ENCODE peak calls at places on chromosomes 12 and 14, in six cellular contexts. One of them, this sample, is unnamed.

GRCh38 chr12:1318327-1319031 is 275.9 kb downstream of the FBXL14 start:
- DNase-seq in PC-9: no peak
- DNase-seq in ovary: no peak
- DNase-seq in GM23338: peak; percentile 48
- DNase-seq in mammary epithelial cell: peak; percentile 52
- DNase-seq in left lung: peak; percentile 52
- DNase-seq in this sample: peak; percentile 22

GRCh38 chr14:60815371-60815770 is 80.8 kb downstream of the MNAT1 start:
- DNase-seq in PC-9: no peak
- DNase-seq in ovary: no peak
- DNase-seq in left lung: no peak
- DNase-seq in mammary epithelial cell: no peak
- DNase-seq in GM23338: no peak
- DNase-seq in this sample: no peak

GRCh38 chr14:64069634-64070359 is 217.0 kb downstream of the SYNE2 start:
- DNase-seq in PC-9: no peak
- DNase-seq in ovary: no peak
- DNase-seq in mammary epithelial cell: no peak
- DNase-seq in GM23338: no peak
- DNase-seq in left lung: no peak
- DNase-seq in this sample: no peak

GRCh38 chr12:79725987-79726386 is 35.2 kb upstream of the PAWR start:
- DNase-seq in ovary: no peak
- DNase-seq in GM23338: no peak
- DNase-seq in mammary epithelial cell: peak; percentile 86
- DNase-seq in PC-9: no peak
- DNase-seq in left lung: no peak
- DNase-seq in this sample: peak; percentile 95

GRCh38 chr12:27198036-27198435 is 46.0 kb upstream of the STK38L start:
- DNase-seq in GM23338: peak; percentile 8
- DNase-seq in left lung: no peak
- DNase-seq in PC-9: no peak
- DNase-seq in mammary epithelial cell: no peak
- DNase-seq in ovary: no peak
- DNase-seq in this sample: no peak

GRCh38 chr12:90337018-90337417 is 618.0 kb downstream of the CCER1 start:
- DNase-seq in ovary: no peak
- DNase-seq in GM23338: no peak
- DNase-seq in left lung: no peak
- DNase-seq in PC-9: no peak
- DNase-seq in mammary epithelial cell: no peak
- DNase-seq in this sample: no peak

GRCh38 chr12:50017653-50018052 is 7.6 kb downstream of the RACGAP1 start:
- DNase-seq in left lung: no peak
- DNase-seq in ovary: no peak
- DNase-seq in mammary epithelial cell: no peak
- DNase-seq in GM23338: no peak
- DNase-seq in PC-9: no peak
- DNase-seq in this sample: no peak

GRCh38 chr14:34693228-34693939 is 21.0 kb downstream of the CFL2 start:
- DNase-seq in ovary: peak; percentile 37
- DNase-seq in GM23338: peak; percentile 91
- DNase-seq in PC-9: peak; percentile 67
- DNase-seq in mammary epithelial cell: peak; percentile 47
- DNase-seq in left lung: peak; percentile 42
- DNase-seq in this sample: no peak

GRCh38 chr12:26125451-26126339 is 858 bp upstream of the BHLHE41 start:
- DNase-seq in mammary epithelial cell: peak; percentile 98
- DNase-seq in PC-9: peak; percentile 92
- DNase-seq in ovary: peak; percentile 77
- DNase-seq in GM23338: peak; percentile 82
- DNase-seq in left lung: peak; percentile 75
- DNase-seq in this sample: peak; percentile 82

GRCh38 chr14:92409069-92409468 is 86.1 kb downstream of the SLC24A4 start:
- DNase-seq in left lung: no peak
- DNase-seq in PC-9: no peak
- DNase-seq in ovary: no peak
- DNase-seq in GM23338: no peak
- DNase-seq in mammary epithelial cell: no peak
- DNase-seq in this sample: no peak

GRCh38 chr12:109583733-109584132 is 10.1 kb downstream of the MVK start:
- DNase-seq in PC-9: no peak
- DNase-seq in GM23338: no peak
- DNase-seq in mammary epithelial cell: no peak
- DNase-seq in ovary: no peak
- DNase-seq in left lung: no peak
- DNase-seq in this sample: no peak

GRCh38 chr12:117671734-117672133 is 297.1 kb downstream of the KSR2 start:
- DNase-seq in ovary: no peak
- DNase-seq in mammary epithelial cell: no peak
- DNase-seq in PC-9: peak; percentile 21
- DNase-seq in left lung: no peak
- DNase-seq in GM23338: peak; percentile 91
- DNase-seq in this sample: no peak

GRCh38 chr12:71780207-71780822 is 25.7 kb downstream of the RAB21 start:
- DNase-seq in PC-9: peak; percentile 20
- DNase-seq in ovary: peak; percentile 28
- DNase-seq in mammary epithelial cell: peak; percentile 19
- DNase-seq in left lung: no peak
- DNase-seq in GM23338: peak; percentile 73
- DNase-seq in this sample: no peak

GRCh38 chr14:101444116-101444515 is 117.2 kb upstream of the DIO3 start:
- DNase-seq in GM23338: no peak
- DNase-seq in mammary epithelial cell: peak; percentile 37
- DNase-seq in PC-9: no peak
- DNase-seq in ovary: no peak
- DNase-seq in left lung: no peak
- DNase-seq in this sample: peak; percentile 13

GRCh38 chr12:46515829-46516228 is 143.3 kb upstream of the SLC38A2 start:
- DNase-seq in ovary: no peak
- DNase-seq in GM23338: no peak
- DNase-seq in mammary epithelial cell: no peak
- DNase-seq in PC-9: no peak
- DNase-seq in left lung: no peak
- DNase-seq in this sample: no peak

GRCh38 chr12:45681469-45681868 is 48.0 kb upstream of the ARID2 start:
- DNase-seq in mammary epithelial cell: peak; percentile 6
- DNase-seq in left lung: no peak
- DNase-seq in GM23338: no peak
- DNase-seq in PC-9: no peak
- DNase-seq in ovary: no peak
- DNase-seq in this sample: peak; percentile 40

GRCh38 chr12:100555722-100556121 is 17.8 kb upstream of the GAS2L3 start:
- DNase-seq in left lung: no peak
- DNase-seq in GM23338: no peak
- DNase-seq in mammary epithelial cell: no peak
- DNase-seq in PC-9: no peak
- DNase-seq in ovary: no peak
- DNase-seq in this sample: no peak

GRCh38 chr12:90908465-90908864 is 46.5 kb downstream of the CCER1 start:
- DNase-seq in PC-9: peak; percentile 12
- DNase-seq in ovary: no peak
- DNase-seq in left lung: no peak
- DNase-seq in GM23338: no peak
- DNase-seq in mammary epithelial cell: peak; percentile 64
- DNase-seq in this sample: no peak

GRCh38 chr12:58873496-58873895 is 46.8 kb downstream of the LRIG3 start:
- DNase-seq in PC-9: no peak
- DNase-seq in GM23338: no peak
- DNase-seq in left lung: peak; percentile 37
- DNase-seq in mammary epithelial cell: no peak
- DNase-seq in ovary: no peak
- DNase-seq in this sample: no peak

GRCh38 chr14:34971801-34972200 is 11.0 kb upstream of the SRP54 start:
- DNase-seq in mammary epithelial cell: no peak
- DNase-seq in left lung: no peak
- DNase-seq in GM23338: no peak
- DNase-seq in ovary: no peak
- DNase-seq in PC-9: no peak
- DNase-seq in this sample: peak; percentile 16

GRCh38 chr12:20319374-20319773 is 49.0 kb upstream of the PDE3A start:
- DNase-seq in ovary: no peak
- DNase-seq in left lung: no peak
- DNase-seq in mammary epithelial cell: no peak
- DNase-seq in PC-9: no peak
- DNase-seq in GM23338: no peak
- DNase-seq in this sample: no peak

GRCh38 chr12:106945261-106945851 is 10.4 kb upstream of the TMEM263 start:
- DNase-seq in ovary: no peak
- DNase-seq in mammary epithelial cell: no peak
- DNase-seq in left lung: no peak
- DNase-seq in PC-9: no peak
- DNase-seq in GM23338: peak; percentile 59
- DNase-seq in this sample: no peak

GRCh38 chr12:72368298-72368697 is 96.1 kb downstream of the TRHDE start:
- DNase-seq in PC-9: no peak
- DNase-seq in left lung: no peak
- DNase-seq in ovary: no peak
- DNase-seq in GM23338: no peak
- DNase-seq in mammary epithelial cell: no peak
- DNase-seq in this sample: no peak

GRCh38 chr12:49946086-49946485 is 4.5 kb upstream of the AQP2 start:
- DNase-seq in PC-9: no peak
- DNase-seq in GM23338: peak; percentile 49
- DNase-seq in ovary: no peak
- DNase-seq in mammary epithelial cell: no peak
- DNase-seq in left lung: no peak
- DNase-seq in this sample: no peak

DNA sequence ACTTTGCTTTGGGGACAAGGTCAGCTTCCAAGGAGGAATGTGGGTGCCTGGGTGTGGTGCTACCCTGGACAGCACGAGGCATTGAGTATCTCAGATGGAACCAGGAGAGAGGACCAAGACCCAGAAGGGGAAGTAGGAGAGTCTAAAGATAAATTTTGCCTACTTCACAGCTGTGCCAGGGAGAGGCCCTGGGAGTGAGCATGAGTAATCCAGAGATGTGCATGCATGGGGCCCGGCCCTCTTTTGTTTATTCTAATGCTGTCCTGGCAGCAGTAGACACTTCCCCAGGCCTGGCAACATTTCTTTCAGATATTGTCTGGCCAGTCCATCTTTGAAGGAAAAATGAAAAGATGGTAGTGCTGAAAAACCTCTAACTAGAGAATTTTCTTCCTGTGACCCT is 49.5 kb upstream of the GNPNAT1 start:
- DNase-seq in left lung: no peak
- DNase-seq in ovary: no peak
- DNase-seq in PC-9: peak; percentile 25
- DNase-seq in GM23338: no peak
- DNase-seq in mammary epithelial cell: peak; percentile 48
- DNase-seq in this sample: peak; percentile 38
- H3K27ac ChIP-seq in left lung: no peak overlapping the region
- H3K27ac ChIP-seq in ovary: no peak overlapping the region
- H3K27ac ChIP-seq in PC-9: no peak overlapping the region
- H3K27ac ChIP-seq in GM23338: no peak overlapping the region
- H3K27ac ChIP-seq in mammary epithelial cell: no peak overlapping the region
- H3K27ac ChIP-seq in this sample: no peak overlapping the region

GRCh38 chr12:51970904-51971646 is 19.6 kb downstream of the ACVR1B start:
- DNase-seq in GM23338: peak; percentile 87
- DNase-seq in left lung: no peak
- DNase-seq in PC-9: no peak
- DNase-seq in ovary: no peak
- DNase-seq in mammary epithelial cell: peak; percentile 87
- DNase-seq in this sample: peak; percentile 92
- TF ChIP-seq CTCF in GM23338: peak; percentile 90
- TF ChIP-seq CTCF in left lung: peak; percentile 30
- TF ChIP-seq CTCF in PC-9: peak; percentile 39
- TF ChIP-seq CTCF in ovary: no peak
- TF ChIP-seq CTCF in mammary epithelial cell: peak; percentile 75
- TF ChIP-seq CTCF in this sample: peak; percentile 66

DNA sequence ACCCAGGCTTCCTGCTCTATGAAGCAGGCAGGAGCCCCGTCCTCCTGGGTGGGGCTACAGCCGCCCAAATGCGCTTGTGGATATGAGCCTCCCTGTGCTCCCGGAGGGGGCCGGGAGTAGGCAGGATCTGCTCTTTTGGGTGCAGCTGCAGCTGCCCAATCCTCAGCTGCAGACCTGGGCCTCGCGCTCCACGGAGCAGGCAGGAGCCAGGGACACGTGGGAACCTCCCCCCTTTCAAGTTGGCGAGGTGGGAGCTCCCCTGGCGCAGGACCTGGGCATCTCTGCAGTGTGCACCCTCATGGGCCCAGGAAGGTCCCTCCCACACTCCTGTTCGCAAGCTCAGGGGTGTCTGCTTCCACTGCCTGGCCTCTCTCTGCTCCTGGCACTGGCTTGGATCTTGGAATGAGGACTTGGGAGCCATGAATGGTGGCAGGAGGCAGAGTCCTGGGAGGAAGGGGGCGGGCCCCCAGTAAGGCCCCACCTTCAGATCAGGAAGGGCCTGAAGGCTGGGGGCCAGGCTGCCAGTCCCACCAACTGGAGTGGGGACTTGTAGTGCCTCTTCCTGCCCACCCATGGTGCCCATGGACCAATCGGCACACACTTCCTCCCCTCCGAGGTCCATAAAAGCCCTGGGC is 61.3 kb downstream of the KLRG1 start:
- DNase-seq in mammary epithelial cell: no peak
- DNase-seq in left lung: no peak
- DNase-seq in GM23338: no peak
- DNase-seq in PC-9: no peak
- DNase-seq in ovary: no peak
- DNase-seq in this sample: no peak
- H3K27me3 ChIP-seq in mammary epithelial cell: no peaks in the 10 kb centered on the region
- H3K27me3 ChIP-seq in left lung: no peaks in the 10 kb centered on the region
- H3K27me3 ChIP-seq in GM23338: no peaks in the 10 kb centered on the region
- H3K27me3 ChIP-seq in PC-9: peaks cover 13% of the 10 kb centered on the region
- H3K27me3 ChIP-seq in ovary: no peaks in the 10 kb centered on the region
- H3K27me3 ChIP-seq in this sample: no peaks in the 10 kb centered on the region

DNA sequence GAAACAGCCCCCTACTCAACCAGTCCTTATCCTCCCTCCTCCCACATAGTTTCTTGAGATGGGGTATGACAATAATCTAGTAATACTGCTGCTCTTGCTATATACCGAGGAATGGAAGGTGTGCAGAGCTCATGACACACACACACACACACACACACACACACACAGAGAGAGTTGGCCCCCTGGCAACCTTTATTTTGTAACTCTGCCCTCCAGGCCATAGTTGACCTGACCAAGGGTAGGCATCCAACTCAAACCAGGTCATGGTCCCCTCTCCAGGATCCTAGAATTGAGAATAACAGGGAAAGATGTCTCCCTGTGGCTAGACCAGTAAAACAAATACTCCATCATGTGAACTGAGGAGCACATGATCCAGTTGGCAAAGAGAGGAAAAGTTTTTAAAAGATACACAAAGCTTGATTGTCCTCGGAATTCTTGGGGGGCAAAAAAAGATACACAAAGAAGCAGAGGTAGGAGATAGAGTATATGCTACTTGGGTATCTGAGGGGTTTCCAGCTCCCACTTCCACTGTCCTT is 11.3 kb downstream of the ERO1A start:
- DNase-seq in GM23338: no peak
- DNase-seq in mammary epithelial cell: no peak
- DNase-seq in PC-9: no peak
- DNase-seq in ovary: no peak
- DNase-seq in left lung: no peak
- DNase-seq in this sample: no peak
- H3K27ac ChIP-seq in GM23338: no peak overlapping the region
- H3K27ac ChIP-seq in mammary epithelial cell: no peak overlapping the region
- H3K27ac ChIP-seq in PC-9: no peak overlapping the region
- H3K27ac ChIP-seq in ovary: no peak overlapping the region
- H3K27ac ChIP-seq in left lung: no peak overlapping the region
- H3K27ac ChIP-seq in this sample: no peak overlapping the region

GRCh38 chr12:128796439-128797118 is 27.2 kb downstream of the SLC15A4 start:
- DNase-seq in GM23338: no peak
- DNase-seq in ovary: no peak
- DNase-seq in mammary epithelial cell: no peak
- DNase-seq in left lung: no peak
- DNase-seq in PC-9: no peak
- DNase-seq in this sample: no peak
- TF ChIP-seq CTCF in GM23338: no peak
- TF ChIP-seq CTCF in ovary: no peak
- TF ChIP-seq CTCF in mammary epithelial cell: no peak
- TF ChIP-seq CTCF in left lung: no peak
- TF ChIP-seq CTCF in PC-9: no peak
- TF ChIP-seq CTCF in this sample: no peak

This sample was measured in foreskin keratinocyte.